ENCODE peak calls at places on chromosomes 1 and 21, in six cellular contexts. One of them, this sample, is unnamed.

GRCh38 chr1:182955596-182956588 is 2.9 kb upstream of the SHCBP1L start:
- DNase-seq in A549: no peak
- DNase-seq in Panc1: no peak
- DNase-seq in CD4-positive, alpha-beta memory T cell: no peak
- DNase-seq in caudate nucleus: no peak
- DNase-seq in psoas muscle: no peak
- DNase-seq in this sample: no peak

GRCh38 chr1:221620437-221621384 is 121.2 kb downstream of the DUSP10 start:
- DNase-seq in caudate nucleus: no peak
- DNase-seq in psoas muscle: no peak
- DNase-seq in Panc1: no peak
- DNase-seq in CD4-positive, alpha-beta memory T cell: no peak
- DNase-seq in A549: no peak
- DNase-seq in this sample: no peak

GRCh38 chr1:158196461-158196860 is 15.8 kb downstream of the CD1D start:
- DNase-seq in psoas muscle: no peak
- DNase-seq in Panc1: no peak
- DNase-seq in CD4-positive, alpha-beta memory T cell: no peak
- DNase-seq in A549: no peak
- DNase-seq in caudate nucleus: no peak
- DNase-seq in this sample: no peak

GRCh38 chr1:157852476-157852875 is 10.9 kb upstream of the CD5L start:
- DNase-seq in Panc1: no peak
- DNase-seq in A549: no peak
- DNase-seq in psoas muscle: no peak
- DNase-seq in CD4-positive, alpha-beta memory T cell: no peak
- DNase-seq in caudate nucleus: no peak
- DNase-seq in this sample: no peak

GRCh38 chr21:32335601-32336575 is 37.2 kb downstream of the MRAP start:
- DNase-seq in A549: no peak
- DNase-seq in psoas muscle: no peak
- DNase-seq in Panc1: no peak
- DNase-seq in caudate nucleus: no peak
- DNase-seq in CD4-positive, alpha-beta memory T cell: no peak
- DNase-seq in this sample: no peak

GRCh38 chr1:119046429-119047039 is 58.4 kb upstream of the TBX15 start:
- DNase-seq in psoas muscle: no peak
- DNase-seq in A549: no peak
- DNase-seq in CD4-positive, alpha-beta memory T cell: no peak
- DNase-seq in caudate nucleus: no peak
- DNase-seq in Panc1: no peak
- DNase-seq in this sample: no peak

GRCh38 chr1:183090386-183091006 is 67.3 kb downstream of the LAMC1 start:
- DNase-seq in psoas muscle: peak
- DNase-seq in A549: no peak
- DNase-seq in caudate nucleus: no peak
- DNase-seq in Panc1: no peak
- DNase-seq in CD4-positive, alpha-beta memory T cell: no peak
- DNase-seq in this sample: peak

GRCh38 chr1:167500283-167500860 is 18.0 kb downstream of the CD247 start:
- DNase-seq in psoas muscle: no peak
- DNase-seq in A549: no peak
- DNase-seq in caudate nucleus: no peak
- DNase-seq in Panc1: no peak
- DNase-seq in CD4-positive, alpha-beta memory T cell: no peak
- DNase-seq in this sample: no peak

GRCh38 chr1:237012789-237013383 is 8.6 kb upstream of the MT1HL1 start:
- DNase-seq in Panc1: no peak
- DNase-seq in psoas muscle: no peak
- DNase-seq in caudate nucleus: no peak
- DNase-seq in CD4-positive, alpha-beta memory T cell: no peak
- DNase-seq in A549: peak
- DNase-seq in this sample: peak

GRCh38 chr1:64209221-64209620 is 5.8 kb downstream of the UBE2U start:
- DNase-seq in CD4-positive, alpha-beta memory T cell: no peak
- DNase-seq in A549: no peak
- DNase-seq in Panc1: no peak
- DNase-seq in psoas muscle: no peak
- DNase-seq in caudate nucleus: no peak
- DNase-seq in this sample: no peak

GRCh38 chr1:210883821-210884220 is 250.1 kb downstream of the KCNH1 start:
- DNase-seq in psoas muscle: no peak
- DNase-seq in A549: peak
- DNase-seq in Panc1: no peak
- DNase-seq in CD4-positive, alpha-beta memory T cell: no peak
- DNase-seq in caudate nucleus: no peak
- DNase-seq in this sample: no peak

GRCh38 chr1:48470506-48470905 is 1.5 kb downstream of the SPATA6 start:
- DNase-seq in psoas muscle: peak
- DNase-seq in Panc1: peak
- DNase-seq in caudate nucleus: no peak
- DNase-seq in CD4-positive, alpha-beta memory T cell: no peak
- DNase-seq in A549: no peak
- DNase-seq in this sample: no peak

GRCh38 chr1:194353121-194353520 is 1166.7 kb upstream of the B3GALT2 start:
- DNase-seq in Panc1: no peak
- DNase-seq in CD4-positive, alpha-beta memory T cell: no peak
- DNase-seq in A549: no peak
- DNase-seq in psoas muscle: no peak
- DNase-seq in caudate nucleus: no peak
- DNase-seq in this sample: no peak

GRCh38 chr1:107430540-107431228 is 289.8 kb downstream of the NTNG1 start:
- DNase-seq in Panc1: peak
- DNase-seq in A549: peak
- DNase-seq in psoas muscle: no peak
- DNase-seq in CD4-positive, alpha-beta memory T cell: no peak
- DNase-seq in caudate nucleus: no peak
- DNase-seq in this sample: peak

GRCh38 chr1:197619008-197619640 is 156.2 kb downstream of the DENND1B start:
- DNase-seq in psoas muscle: no peak
- DNase-seq in Panc1: no peak
- DNase-seq in CD4-positive, alpha-beta memory T cell: peak
- DNase-seq in A549: no peak
- DNase-seq in caudate nucleus: no peak
- DNase-seq in this sample: no peak

GRCh38 chr1:152871731-152872126 is 6.4 kb upstream of the SMCP start:
- DNase-seq in Panc1: no peak
- DNase-seq in A549: no peak
- DNase-seq in CD4-positive, alpha-beta memory T cell: no peak
- DNase-seq in psoas muscle: no peak
- DNase-seq in caudate nucleus: no peak
- DNase-seq in this sample: no peak

GRCh38 chr1:161313554-161314200 is 504 bp upstream of the SDHC start:
- DNase-seq in Panc1: no peak
- DNase-seq in A549: no peak
- DNase-seq in caudate nucleus: no peak
- DNase-seq in psoas muscle: no peak
- DNase-seq in CD4-positive, alpha-beta memory T cell: no peak
- DNase-seq in this sample: no peak
- H3K27ac ChIP-seq in Panc1: peak
- H3K27ac ChIP-seq in A549: peak
- H3K27ac ChIP-seq in caudate nucleus: peak
- H3K27ac ChIP-seq in psoas muscle: peak
- H3K27ac ChIP-seq in CD4-positive, alpha-beta memory T cell: peak
- H3K27ac ChIP-seq in this sample: peak

DNA sequence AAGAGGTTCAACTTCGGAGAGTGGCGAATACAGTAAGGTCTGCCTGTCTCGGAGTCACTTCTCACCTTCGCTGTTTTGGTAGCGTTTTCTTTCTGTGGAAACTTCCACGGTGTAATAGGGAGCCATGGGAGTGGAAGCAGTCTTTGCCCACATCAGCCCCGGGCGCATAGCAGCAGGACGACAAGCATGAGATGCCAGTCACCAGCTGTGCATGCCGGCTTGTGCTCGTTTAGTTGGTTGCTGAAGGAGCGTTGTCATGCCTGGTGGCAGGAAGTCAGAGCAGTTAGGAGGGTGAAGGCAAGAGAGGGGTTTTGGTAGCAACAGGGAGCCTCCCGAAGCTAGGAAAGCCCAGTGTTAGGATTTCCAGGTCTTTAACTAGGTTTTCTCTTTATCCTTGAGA is 58.8 kb downstream of the MRPS6 start:
- DNase-seq in CD4-positive, alpha-beta memory T cell: no peak
- DNase-seq in psoas muscle: peak
- DNase-seq in caudate nucleus: no peak
- DNase-seq in A549: no peak
- DNase-seq in Panc1: no peak
- DNase-seq in this sample: no peak
- H3K27ac ChIP-seq in CD4-positive, alpha-beta memory T cell: no peak
- H3K27ac ChIP-seq in psoas muscle: peak
- H3K27ac ChIP-seq in caudate nucleus: peak
- H3K27ac ChIP-seq in A549: no peak
- H3K27ac ChIP-seq in Panc1: peak
- H3K27ac ChIP-seq in this sample: peak

DNA sequence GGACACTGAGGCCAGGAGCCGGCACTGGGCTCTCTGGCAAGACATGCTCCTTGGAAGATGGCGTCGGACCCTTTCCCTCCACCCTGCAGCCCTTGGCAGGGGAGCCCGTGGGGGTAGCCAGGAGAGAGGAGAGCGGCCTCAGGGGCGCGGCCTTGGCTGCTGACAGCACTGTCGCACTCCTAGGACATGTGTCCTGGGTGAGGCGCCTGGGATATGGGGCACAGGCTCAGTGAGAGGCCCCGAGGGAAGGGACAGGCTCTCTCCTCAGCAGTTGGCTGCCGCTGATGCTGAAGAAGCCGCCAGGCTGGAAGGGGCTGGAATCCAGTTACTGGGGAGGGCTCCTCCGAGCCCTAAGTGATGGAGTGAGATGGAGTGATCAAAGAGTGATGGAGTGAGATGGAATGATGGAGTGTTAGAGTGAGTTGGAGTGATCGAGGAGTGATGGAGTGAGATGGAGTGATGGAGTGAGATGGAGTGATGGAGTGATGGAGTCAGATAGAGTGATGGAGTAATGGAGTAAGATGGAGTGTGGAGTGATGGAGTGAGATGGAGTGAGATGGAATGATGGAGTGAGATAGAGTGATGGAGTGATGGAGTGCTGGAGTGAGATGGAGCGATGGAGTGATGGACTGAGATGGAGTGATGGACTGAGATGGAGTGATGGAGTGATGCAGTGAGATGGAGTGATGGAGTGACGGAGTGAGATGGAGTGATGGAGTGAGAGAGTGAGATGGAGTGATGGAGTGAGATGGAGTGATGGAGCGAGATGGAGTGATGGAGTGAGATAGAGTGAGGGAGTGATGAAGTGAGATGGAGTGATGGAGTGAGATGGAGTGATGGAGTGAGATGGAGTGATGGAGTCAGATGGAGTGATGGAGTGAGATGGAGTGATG is 27.6 kb upstream of the PKP1 start:
- DNase-seq in psoas muscle: no peak
- DNase-seq in Panc1: no peak
- DNase-seq in A549: no peak
- DNase-seq in caudate nucleus: no peak
- DNase-seq in CD4-positive, alpha-beta memory T cell: no peak
- DNase-seq in this sample: no peak
- H3K27ac ChIP-seq in psoas muscle: no peak
- H3K27ac ChIP-seq in Panc1: no peak
- H3K27ac ChIP-seq in A549: peak
- H3K27ac ChIP-seq in caudate nucleus: no peak
- H3K27ac ChIP-seq in CD4-positive, alpha-beta memory T cell: no peak
- H3K27ac ChIP-seq in this sample: no peak

GRCh38 chr1:3541930-3542329 is 69.4 kb downstream of the MEGF6 start:
- DNase-seq in Panc1: no peak
- DNase-seq in CD4-positive, alpha-beta memory T cell: no peak
- DNase-seq in caudate nucleus: no peak
- DNase-seq in psoas muscle: no peak
- DNase-seq in A549: no peak
- DNase-seq in this sample: no peak

GRCh38 chr1:3544050-3544977 is 67.0 kb downstream of the MEGF6 start:
- DNase-seq in caudate nucleus: no peak
- DNase-seq in psoas muscle: no peak
- DNase-seq in CD4-positive, alpha-beta memory T cell: no peak
- DNase-seq in A549: no peak
- DNase-seq in Panc1: no peak
- DNase-seq in this sample: no peak

GRCh38 chr1:3543076-3544049 is 67.9 kb downstream of the MEGF6 start:
- DNase-seq in CD4-positive, alpha-beta memory T cell: no peak
- DNase-seq in A549: peak
- DNase-seq in psoas muscle: peak
- DNase-seq in Panc1: no peak
- DNase-seq in caudate nucleus: no peak
- DNase-seq in this sample: peak

GRCh38 chr1:3541465-3541864 is 69.8 kb downstream of the MEGF6 start:
- DNase-seq in caudate nucleus: no peak
- DNase-seq in Panc1: no peak
- DNase-seq in A549: no peak
- DNase-seq in CD4-positive, alpha-beta memory T cell: no peak
- DNase-seq in psoas muscle: no peak
- DNase-seq in this sample: no peak

GRCh38 chr1:3542635-3543034 is 68.7 kb downstream of the MEGF6 start:
- DNase-seq in Panc1: no peak
- DNase-seq in A549: no peak
- DNase-seq in caudate nucleus: no peak
- DNase-seq in CD4-positive, alpha-beta memory T cell: no peak
- DNase-seq in psoas muscle: no peak
- DNase-seq in this sample: no peak
- H3K27ac ChIP-seq in Panc1: peak
- H3K27ac ChIP-seq in A549: peak
- H3K27ac ChIP-seq in caudate nucleus: no peak
- H3K27ac ChIP-seq in CD4-positive, alpha-beta memory T cell: no peak
- H3K27ac ChIP-seq in psoas muscle: peak
- H3K27ac ChIP-seq in this sample: peak

GRCh38 chr21:43308101-43308500 is 118.8 kb downstream of the SIK1 start:
- DNase-seq in Panc1: no peak
- DNase-seq in A549: no peak
- DNase-seq in psoas muscle: peak
- DNase-seq in CD4-positive, alpha-beta memory T cell: no peak
- DNase-seq in caudate nucleus: no peak
- DNase-seq in this sample: no peak
- H3K27ac ChIP-seq in Panc1: no peak
- H3K27ac ChIP-seq in A549: peak
- H3K27ac ChIP-seq in psoas muscle: no peak
- H3K27ac ChIP-seq in CD4-positive, alpha-beta memory T cell: no peak
- H3K27ac ChIP-seq in caudate nucleus: no peak
- H3K27ac ChIP-seq in this sample: no peak

DNA sequence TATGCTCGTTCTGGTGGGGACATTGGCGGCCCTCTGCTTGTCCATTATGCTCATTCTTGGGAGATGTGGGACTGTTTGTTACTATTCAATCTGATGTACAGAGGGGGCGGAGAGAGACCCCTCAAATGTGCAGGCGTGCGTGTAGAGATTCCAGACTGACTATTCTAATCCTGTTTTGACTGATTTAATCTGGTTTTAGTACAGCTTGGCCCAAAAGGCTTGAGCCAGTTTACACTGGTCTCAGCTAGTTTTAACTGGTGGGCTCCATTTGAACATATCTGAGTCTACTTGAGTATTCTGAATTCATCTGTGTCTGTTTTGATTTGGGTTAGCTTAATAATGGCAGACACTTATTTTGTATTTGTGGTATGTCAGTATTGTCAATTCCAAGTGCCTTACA is 6.5 kb upstream of the TINAGL1 start:
- DNase-seq in A549: no peak
- DNase-seq in Panc1: no peak
- DNase-seq in caudate nucleus: no peak
- DNase-seq in psoas muscle: no peak
- DNase-seq in CD4-positive, alpha-beta memory T cell: no peak
- DNase-seq in this sample: no peak
- H3K27ac ChIP-seq in A549: no peak
- H3K27ac ChIP-seq in Panc1: no peak
- H3K27ac ChIP-seq in caudate nucleus: no peak
- H3K27ac ChIP-seq in psoas muscle: no peak
- H3K27ac ChIP-seq in CD4-positive, alpha-beta memory T cell: no peak
- H3K27ac ChIP-seq in this sample: no peak

This sample was measured in upper lobe of left lung.